ENCODE peak calls at places on chromosomes 11 and 22, in four cellular contexts. X is Karpas-422, K is B cell, J is SW 1271. H is an unnamed sample.
A peak's percentile ranks its signal among the peaks of the same experiment; 100 is the strongest.

GRCh38 chr11:30586251-30587144 is at the start of gene MPPED2:
- DNase-seq in K (no peak), J (no peak), X (no peak), H (no peak)

GRCh38 chr11:73752903-73753302 is 8.0 kb downstream of the RAB6A start:
- DNase-seq in X (no peak), J (no peak), K (no peak), H (no peak)

GRCh38 chr11:47305734-47306483 is 36.0 kb downstream of the MADD start:
- DNase-seq in K (no peak), J (no peak), X (no peak), H (no peak)

GRCh38 chr22:36236338-36237319 is 2.7 kb downstream of the APOL2 start:
- DNase-seq in J (no peak), K (no peak), X (no peak), H (no peak)

GRCh38 chr11:13603661-13604060 is 64.8 kb upstream of the FAR1 start:
- DNase-seq in K (no peak), X (no peak), J (no peak), H (peak; percentile 64)

GRCh38 chr22:44667829-44668189 is 34.2 kb upstream of the PRR5 start:
- DNase-seq in J (no peak), K (no peak), X (no peak), H (no peak)

GRCh38 chr11:68842427-68843051 is 823 bp upstream of the CPT1A start:
- DNase-seq in J (no peak), K (no peak), X (no peak), H (no peak)

GRCh38 chr11:9858218-9858617 is 194.3 kb downstream of the SWAP70 start:
- DNase-seq in X (no peak), K (no peak), J (no peak), H (no peak)

GRCh38 chr11:115244758-115245157 is 259.5 kb downstream of the CADM1 start:
- DNase-seq in J (no peak), X (no peak), K (no peak), H (no peak)

GRCh38 chr11:111120221-111120620 is 125.3 kb upstream of the POU2AF2 start:
- DNase-seq in X (no peak), K (no peak), J (no peak), H (no peak)

GRCh38 chr11:119751281-119752060 is 22.5 kb upstream of the NECTIN1 start:
- DNase-seq in X (peak; percentile 78), J (no peak), K (peak; percentile 77), H (no peak)

GRCh38 chr11:86745571-86745970 is 54.8 kb upstream of the PRSS23 start:
- DNase-seq in X (no peak), K (no peak), J (no peak), H (no peak)